ENCODE peak calls at places on chromosome 4, in six cellular contexts. E is spleen, A is stomach, O is GM12892, C is ovary, Y is breast epithelium. Z is an unnamed sample.
A peak's percentile ranks its signal among the peaks of the same experiment; 100 is the strongest.

GRCh38 chr4:154720123-154720522 is 23.7 kb upstream of the LRAT start:
- DNase-seq in E (no peak), A (no peak), O (no peak), C (no peak), Y (no peak), Z (no peak)

GRCh38 chr4:112951362-112951962 is 98.0 kb upstream of the ANK2 start:
- DNase-seq in E (no peak), A (no peak), O (no peak), C (no peak), Y (no peak), Z (no peak)

GRCh38 chr4:173525118-173526033 is 4.7 kb downstream of the HAND2 start:
- DNase-seq in E (peak; percentile 66), A (no peak), O (no peak), C (peak; percentile 55), Y (no peak), Z (no peak)

GRCh38 chr4:110344165-110344564 is 131.8 kb upstream of the ENPEP start:
- DNase-seq in E (no peak), A (no peak), O (no peak), C (no peak), Y (no peak), Z (no peak)

GRCh38 chr4:40003986-40004385 is 26.3 kb upstream of the PDS5A start:
- DNase-seq in E (no peak), A (no peak), O (no peak), C (no peak), Y (no peak), Z (no peak)

GRCh38 chr4:48498895-48499294 is 8.8 kb downstream of the ZAR1 start:
- DNase-seq in E (no peak), A (no peak), O (no peak), C (no peak), Y (no peak), Z (no peak)

GRCh38 chr4:26893491-26893890 is 32.9 kb downstream of the STIM2 start:
- DNase-seq in E (no peak), A (no peak), O (no peak), C (no peak), Y (no peak), Z (no peak)

GRCh38 chr4:138053601-138054322 is 188.4 kb downstream of the SLC7A11 start:
- DNase-seq in E (no peak), A (no peak), O (no peak), C (no peak), Y (no peak), Z (peak; percentile 22)

GRCh38 chr4:11487139-11487538 is 58.4 kb upstream of the HS3ST1 start:
- DNase-seq in E (no peak), A (no peak), O (no peak), C (no peak), Y (no peak), Z (no peak)

GRCh38 chr4:152278505-152279301 is 257.2 kb downstream of the FBXW7 start:
- DNase-seq in E (no peak), A (peak; percentile 51), O (no peak), C (no peak), Y (no peak), Z (no peak)

GRCh38 chr4:154164931-154165839 is 326.4 kb downstream of the DCHS2 start:
- DNase-seq in E (no peak), A (no peak), O (no peak), C (no peak), Y (no peak), Z (no peak)

GRCh38 chr4:94349193-94349592 is 6.6 kb upstream of the HPGDS start:
- DNase-seq in E (no peak), A (no peak), O (no peak), C (no peak), Y (no peak), Z (no peak)

GRCh38 chr4:76998251-76998901 is 48.8 kb downstream of the SEPTIN11 start:
- DNase-seq in E (no peak), A (no peak), O (no peak), C (no peak), Y (no peak), Z (no peak)

GRCh38 chr4:139053909-139054308 is 38.3 kb downstream of the NOCT start:
- DNase-seq in E (no peak), A (no peak), O (no peak), C (no peak), Y (no peak), Z (no peak)

GRCh38 chr4:71400788-71401187 is 62.0 kb downstream of the SLC4A4 start:
- DNase-seq in E (no peak), A (no peak), O (no peak), C (no peak), Y (no peak), Z (no peak)

GRCh38 chr4:20431422-20432014 is 179.8 kb downstream of the SLIT2 start:
- DNase-seq in E (no peak), A (no peak), O (no peak), C (no peak), Y (no peak), Z (no peak)

GRCh38 chr4:88706574-88706973 is 8.9 kb upstream of the NAP1L5 start:
- DNase-seq in E (no peak), A (no peak), O (no peak), C (peak; percentile 35), Y (no peak), Z (no peak)

GRCh38 chr4:34183916-34184315 is 2060.4 kb downstream of the ARAP2 start:
- DNase-seq in E (no peak), A (no peak), O (no peak), C (no peak), Y (no peak), Z (no peak)

GRCh38 chr4:686371-687040 is 2.4 kb downstream of the SLC49A3 start:
- DNase-seq in E (peak; percentile 83), A (no peak), O (no peak), C (peak; percentile 23), Y (no peak), Z (no peak)

GRCh38 chr4:24234288-24234848 is 344.5 kb upstream of the PPARGC1A start:
- DNase-seq in E (no peak), A (no peak), O (no peak), C (no peak), Y (no peak), Z (no peak)

GRCh38 chr4:157514711-157515110 is 294.2 kb downstream of the GRIA2 start:
- DNase-seq in E (no peak), A (no peak), O (no peak), C (no peak), Y (no peak), Z (no peak)

GRCh38 chr4:145012841-145013240 is 85.2 kb downstream of the ANAPC10 start:
- DNase-seq in E (no peak), A (no peak), O (no peak), C (no peak), Y (no peak), Z (no peak)

GRCh38 chr4:64001229-64001898 is 407.9 kb downstream of the TECRL start:
- DNase-seq in E (no peak), A (no peak), O (no peak), C (no peak), Y (no peak), Z (no peak)

GRCh38 chr4:54159543-54159942 is 59.6 kb downstream of the GSX2 start:
- DNase-seq in E (no peak), A (no peak), O (no peak), C (no peak), Y (no peak), Z (no peak)

GRCh38 chr4:54165011-54165410 is 64.1 kb upstream of the PDGFRA start:
- DNase-seq in E (no peak), A (no peak), O (no peak), C (no peak), Y (no peak), Z (no peak)

GRCh38 chr4:54167508-54167907 is 61.6 kb upstream of the PDGFRA start:
- DNase-seq in E (no peak), A (no peak), O (no peak), C (no peak), Y (no peak), Z (no peak)

GRCh38 chr4:54169176-54169575 is 59.9 kb upstream of the PDGFRA start:
- DNase-seq in E (no peak), A (no peak), O (no peak), C (no peak), Y (no peak), Z (no peak)

GRCh38 chr4:54165438-54165837 is 63.7 kb upstream of the PDGFRA start:
- DNase-seq in E (no peak), A (no peak), O (no peak), C (no peak), Y (no peak), Z (peak; percentile 58)
- TF ChIP-seq POLR2A in E (no peak), A (no peak), O (no peak), C (no peak), Y (no peak), Z (no peak)

GRCh38 chr4:184453402-184454160 is 20.8 kb downstream of the IRF2 start:
- DNase-seq in E (no peak), A (peak; percentile 49), O (peak; percentile 30), C (no peak), Y (no peak), Z (peak; percentile 41)
- TF ChIP-seq POLR2A in E (no peak), A (no peak), O (no peak), C (no peak), Y (no peak), Z (no peak)

GRCh38 chr4:101347557-101348366 is 436 bp upstream of the PPP3CA start:
- DNase-seq in E (peak; percentile 100), A (peak; percentile 100), O (peak; percentile 90), C (peak; percentile 100), Y (peak; percentile 97), Z (peak; percentile 64)
- TF ChIP-seq POLR2A in E (peak; percentile 76), A (no peak), O (peak; percentile 40), C (peak; percentile 72), Y (peak; percentile 42), Z (peak; percentile 67)

GRCh38 chr4:6748286-6748685 is 32.3 kb downstream of the BLOC1S4 start:
- DNase-seq in E (no peak), A (no peak), O (no peak), C (no peak), Y (no peak), Z (no peak)

GRCh38 chr4:6747690-6748068 is 31.7 kb downstream of the BLOC1S4 start:
- DNase-seq in E (no peak), A (peak; percentile 58), O (no peak), C (no peak), Y (no peak), Z (no peak)

GRCh38 chr4:6751611-6752485 is 30.7 kb upstream of the KIAA0232 start:
- DNase-seq in E (no peak), A (no peak), O (no peak), C (no peak), Y (no peak), Z (no peak)

GRCh38 chr4:6750302-6751221 is 32.0 kb upstream of the KIAA0232 start:
- DNase-seq in E (no peak), A (no peak), O (no peak), C (no peak), Y (peak; percentile 69), Z (no peak)

GRCh38 chr4:6749340-6750171 is 33.0 kb upstream of the KIAA0232 start:
- DNase-seq in E (peak; percentile 88), A (peak; percentile 85), O (no peak), C (no peak), Y (peak; percentile 73), Z (peak; percentile 87)
- TF ChIP-seq POLR2A in E (no peak), A (no peak), O (no peak), C (no peak), Y (no peak), Z (no peak)

GRCh38 chr4:1713003-1713397 is 881 bp upstream of the SLBP start:
- DNase-seq in E (no peak), A (no peak), O (no peak), C (no peak), Y (no peak), Z (no peak)
- TF ChIP-seq POLR2A in E (no peak), A (no peak), O (peak; percentile 50), C (no peak), Y (no peak), Z (no peak)

Z was measured in H54.